ENCODE peak calls at places on chromosomes 16 and 17, in eight cellular contexts. T is CD4-positive, alpha-beta memory T cell; S is mucosa of gallbladder; C is AG08395; B is activated naive CD8-positive, alpha-beta T cell treated with anti-CD3 and anti-CD28 coated beads, Interleukin-2, amount 50 U/mL, for 16 hours; H is Calu3; L is HuH-7.5; W is psoas muscle. I is an unnamed sample.

GRCh38 chr17:30808785-30809286 is 15.7 kb downstream of the CRLF3 start:
- DNase-seq in T (peak), S (no peak), C (no peak), B (no peak), H (no peak), L (no peak), W (no peak), I (peak)

GRCh38 chr16:59058261-59058660 is 324.1 kb upstream of the GOT2 start:
- DNase-seq in T (no peak), S (no peak), C (no peak), B (no peak), H (no peak), L (no peak), W (no peak), I (no peak)

GRCh38 chr17:6243186-6243585 is 173.0 kb downstream of the WSCD1 start:
- DNase-seq in T (no peak), S (no peak), C (no peak), B (no peak), H (no peak), L (no peak), W (no peak), I (no peak)

GRCh38 chr17:70022175-70022574 is 52.9 kb upstream of the KCNJ16 start:
- DNase-seq in T (no peak), S (no peak), C (peak), B (no peak), H (no peak), L (no peak), W (no peak), I (peak)

GRCh38 chr16:71341881-71342280 is 16.6 kb upstream of the CALB2 start:
- DNase-seq in T (no peak), S (no peak), C (no peak), B (no peak), H (no peak), L (no peak), W (no peak), I (no peak)

GRCh38 chr17:82148997-82149396 is 51.0 kb upstream of the FASN start:
- DNase-seq in T (no peak), S (no peak), C (no peak), B (no peak), H (no peak), L (no peak), W (no peak), I (no peak)

GRCh38 chr17:79982986-79983385 is 52.7 kb downstream of the TBC1D16 start:
- DNase-seq in T (no peak), S (no peak), C (no peak), B (no peak), H (no peak), L (no peak), W (no peak), I (peak)

GRCh38 chr17:73900516-73900915 is 256.3 kb upstream of the SDK2 start:
- DNase-seq in T (no peak), S (peak), C (no peak), B (no peak), H (no peak), L (no peak), W (no peak), I (no peak)

GRCh38 chr17:74367206-74367605 is at the start of gene GPR142:
- DNase-seq in T (no peak), S (no peak), C (no peak), B (no peak), H (no peak), L (no peak), W (no peak), I (no peak)

GRCh38 chr17:57114085-57114673 is 29.1 kb downstream of the AKAP1 start:
- DNase-seq in T (peak), S (no peak), C (peak), B (peak), H (peak), L (peak), W (peak), I (peak)

GRCh38 chr17:66276328-66276937 is 26.0 kb upstream of the PRKCA start:
- DNase-seq in T (no peak), S (no peak), C (no peak), B (no peak), H (no peak), L (no peak), W (no peak), I (no peak)

GRCh38 chr17:61749823-61750404 is 113.4 kb downstream of the BRIP1 start:
- DNase-seq in T (no peak), S (no peak), C (no peak), B (no peak), H (no peak), L (no peak), W (no peak), I (no peak)